ENCODE peak calls at places on chromosomes 13 and 19, in eight cellular contexts. U is CD8-positive, alpha-beta memory T cell; O is A549; Q is heart left ventricle; F is transverse colon; A is mesendoderm; C is thyroid gland; X is IMR-90. D is an unnamed sample. For H3K4me1, the result is how much of the 10 kb centered on the place peaks cover.

GRCh38 chr13:98509271-98510155 is 67.4 kb downstream of the STK24 start:
- DNase-seq in O (peak), X (peak), C (peak), F (peak), Q (no peak), A (peak), U (no peak), D (peak)

GRCh38 chr13:30792257-30793000 is 57.1 kb downstream of the ALOX5AP start:
- DNase-seq in Q (peak), A (peak), O (peak), C (peak), U (no peak), F (peak), X (peak), D (peak)

GRCh38 chr19:16587031-16588023 is 15.1 kb upstream of the SLC35E1 start:
- DNase-seq in F (peak), X (peak), A (peak), C (peak), U (peak), O (no peak), Q (no peak), D (peak)

GRCh38 chr19:3694361-3695123 is 5.7 kb downstream of the PIP5K1C start:
- DNase-seq in X (no peak), A (no peak), Q (no peak), F (no peak), U (no peak), C (no peak), O (no peak), D (no peak)

GRCh38 chr19:38514812-38515633 is 81.5 kb downstream of the RYR1 start:
- DNase-seq in Q (peak), O (peak), A (peak), X (peak), U (peak), C (peak), F (peak), D (peak)

GRCh38 chr19:388691-389090 is 20.3 kb downstream of the C2CD4C start:
- DNase-seq in O (no peak), Q (no peak), X (no peak), F (no peak), C (no peak), A (no peak), U (no peak), D (no peak)

GRCh38 chr19:50167314-50167721 is 4.2 kb upstream of the IZUMO2 start:
- DNase-seq in C (peak), A (no peak), X (no peak), O (no peak), F (peak), U (no peak), Q (no peak), D (peak)

GRCh38 chr19:6754136-6754535 is 13.1 kb downstream of the SH2D3A start:
- DNase-seq in X (no peak), U (no peak), C (no peak), O (no peak), Q (no peak), F (no peak), A (no peak), D (peak)

GRCh38 chr13:107209811-107210210 is 641.9 kb upstream of the ARGLU1 start:
- DNase-seq in F (no peak), A (no peak), U (no peak), C (no peak), Q (no peak), X (peak), O (no peak), D (no peak)

GRCh38 chr19:10104665-10105221 is 1.4 kb upstream of the PPAN start:
- DNase-seq in Q (no peak), C (no peak), O (no peak), F (peak), A (no peak), X (no peak), U (peak), D (no peak)

GRCh38 chr19:16216744-16217670 is 19.3 kb downstream of the AP1M1 start:
- DNase-seq in A (no peak), C (peak), Q (no peak), F (no peak), X (no peak), O (no peak), U (peak), D (no peak)

GRCh38 chr19:41617941-41618730 is 8.7 kb downstream of the CEACAM4 start:
- DNase-seq in A (no peak), F (no peak), U (no peak), Q (no peak), X (no peak), O (no peak), C (no peak), D (no peak)

GRCh38 chr19:40571831-40572495 is 4.7 kb upstream of the SHKBP1 start:
- DNase-seq in X (no peak), U (no peak), A (no peak), C (no peak), O (no peak), Q (peak), F (no peak), D (no peak)

GRCh38 chr13:40207110-40207478 is 459.3 kb downstream of the FOXO1 start:
- DNase-seq in U (no peak), A (no peak), F (no peak), Q (no peak), C (no peak), O (no peak), X (no peak), D (no peak)

GRCh38 chr19:45187421-45188100 is 9.0 kb downstream of the BLOC1S3 start:
- DNase-seq in O (no peak), X (no peak), C (peak), U (peak), Q (peak), F (no peak), A (peak), D (no peak)

GRCh38 chr13:20114066-20114465 is 46.8 kb downstream of the GJA3 start:
- DNase-seq in C (no peak), O (no peak), X (no peak), U (no peak), F (no peak), Q (no peak), A (no peak), D (no peak)

GRCh38 chr13:55361141-55361540 is 1779.6 kb upstream of the PRR20A start:
- DNase-seq in Q (no peak), X (no peak), U (no peak), A (no peak), F (no peak), O (no peak), C (no peak), D (no peak)

GRCh38 chr13:38819596-38819995 is 132.7 kb downstream of the FREM2 start:
- DNase-seq in U (no peak), F (no peak), X (no peak), O (no peak), A (no peak), C (no peak), Q (no peak), D (no peak)

DNA sequence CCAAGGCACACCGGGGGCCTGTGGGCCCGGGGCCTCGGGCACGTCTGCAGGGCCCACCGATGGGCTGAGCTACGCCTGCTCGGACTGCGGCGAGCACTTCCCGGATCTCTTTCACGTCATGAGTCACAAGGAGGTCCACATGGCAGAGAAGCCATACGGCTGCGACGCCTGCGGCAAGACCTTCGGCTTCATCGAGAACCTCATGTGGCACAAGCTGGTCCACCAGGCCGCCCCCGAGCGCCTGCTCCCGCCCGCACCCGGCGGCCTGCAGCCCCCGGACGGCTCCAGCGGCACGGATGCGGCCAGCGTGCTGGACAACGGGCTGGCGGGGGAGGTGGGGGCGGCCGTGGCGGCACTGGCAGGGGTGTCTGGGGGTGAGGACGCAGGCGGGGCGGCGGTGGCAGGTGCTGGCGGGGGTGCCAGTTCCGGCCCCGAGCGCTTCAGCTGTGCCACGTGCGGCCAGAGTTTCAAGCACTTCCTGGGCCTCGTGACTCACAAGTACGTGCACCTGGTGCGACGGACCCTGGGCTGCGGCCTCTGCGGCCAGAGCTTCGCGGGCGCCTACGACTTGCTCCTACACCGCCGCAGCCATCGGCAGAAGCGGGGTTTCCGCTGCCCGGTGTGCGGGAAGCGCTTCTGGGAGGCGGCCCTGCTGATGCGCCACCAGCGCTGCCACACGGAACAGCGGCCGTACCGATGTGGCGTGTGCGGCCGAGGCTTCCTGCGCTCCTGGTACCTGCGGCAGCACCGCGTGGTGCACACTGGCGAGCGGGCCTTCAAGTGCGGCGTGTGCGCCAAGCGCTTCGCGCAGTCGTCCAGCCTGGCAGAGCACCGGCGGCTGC is 8.6 kb downstream of the ZNF784 start:
- DNase-seq in O (no peak), U (no peak), C (no peak), Q (peak), X (no peak), F (no peak), A (no peak), D (no peak)
- H3K4me1 ChIP-seq in O (under half), U (under half), C (under half), Q (under half), X (under half), F (under half), A (under half), D (under half)

GRCh38 chr13:28624707-28625432 is 34.1 kb upstream of the POMP start:
- DNase-seq in F (no peak), Q (no peak), C (no peak), O (no peak), U (no peak), X (no peak), A (peak), D (no peak)
- H3K4me1 ChIP-seq in F (under half), Q (under half), C (under half), O (under half), U (under half), X (under half), A (under half), D (under half)

GRCh38 chr13:51588406-51588949 is 4.2 kb downstream of the WDFY2 start:
- DNase-seq in C (peak), A (no peak), U (no peak), O (no peak), Q (no peak), F (no peak), X (no peak), D (no peak)

GRCh38 chr13:51587372-51587771 is 3.1 kb downstream of the WDFY2 start:
- DNase-seq in A (no peak), Q (no peak), C (no peak), F (no peak), X (no peak), U (no peak), O (no peak), D (no peak)

GRCh38 chr13:51590966-51591627 is 6.8 kb downstream of the WDFY2 start:
- DNase-seq in U (no peak), A (peak), O (peak), Q (no peak), C (peak), X (peak), F (no peak), D (no peak)

GRCh38 chr13:51590231-51590630 is 6.0 kb downstream of the WDFY2 start:
- DNase-seq in Q (no peak), X (no peak), O (no peak), C (no peak), F (no peak), A (no peak), U (no peak), D (no peak)

DNA sequence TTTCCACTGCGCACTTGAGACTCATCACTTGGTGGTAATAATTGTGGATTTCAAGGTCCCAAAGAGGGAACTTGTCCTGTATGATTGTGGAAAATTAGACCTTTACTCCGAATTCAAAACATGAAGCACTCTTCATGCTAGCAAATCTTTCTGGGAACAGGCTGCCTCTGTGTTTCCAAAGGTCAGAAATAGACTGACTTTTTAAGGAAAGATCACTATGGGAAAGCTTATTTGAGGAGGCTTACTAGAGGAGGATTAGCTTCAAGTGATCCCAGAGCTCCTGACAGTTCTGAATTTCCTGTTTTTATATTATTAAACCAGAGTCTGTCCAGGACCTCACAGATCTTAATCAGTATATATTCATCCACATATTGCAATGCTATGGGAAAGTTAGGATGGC is 5.5 kb downstream of the WDFY2 start:
- DNase-seq in X (no peak), F (no peak), C (no peak), Q (no peak), O (no peak), U (no peak), A (no peak), D (no peak)
- H3K4me1 ChIP-seq in X (under half), F (under half), C (under half), Q (under half), O (half or more), U (under half), A (under half), D (under half)

DNA sequence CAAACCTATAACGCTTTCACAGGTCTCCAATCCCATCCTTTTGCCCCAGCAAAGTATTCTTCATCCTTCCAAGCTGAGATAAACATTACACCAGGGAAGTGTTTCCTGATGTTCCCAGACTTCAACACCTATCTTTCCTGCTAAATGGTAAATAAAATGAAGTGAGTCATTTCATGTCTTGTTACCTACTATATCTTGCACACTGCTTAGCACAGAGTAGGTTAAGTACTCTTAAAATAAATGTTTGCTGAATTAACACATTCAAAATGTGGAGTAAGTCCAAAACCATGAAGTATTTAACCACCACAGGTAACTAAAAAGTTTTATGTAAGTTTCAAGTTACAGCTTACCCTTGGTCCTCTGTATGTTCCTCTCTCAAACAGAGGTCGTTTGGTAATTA is 3.4 kb downstream of the RBM26 start:
- DNase-seq in F (no peak), C (no peak), U (no peak), A (no peak), O (no peak), X (no peak), Q (no peak), D (no peak)
- H3K4me1 ChIP-seq in F (half or more), C (under half), U (half or more), A (under half), O (under half), X (under half), Q (half or more), D (under half)

DNA sequence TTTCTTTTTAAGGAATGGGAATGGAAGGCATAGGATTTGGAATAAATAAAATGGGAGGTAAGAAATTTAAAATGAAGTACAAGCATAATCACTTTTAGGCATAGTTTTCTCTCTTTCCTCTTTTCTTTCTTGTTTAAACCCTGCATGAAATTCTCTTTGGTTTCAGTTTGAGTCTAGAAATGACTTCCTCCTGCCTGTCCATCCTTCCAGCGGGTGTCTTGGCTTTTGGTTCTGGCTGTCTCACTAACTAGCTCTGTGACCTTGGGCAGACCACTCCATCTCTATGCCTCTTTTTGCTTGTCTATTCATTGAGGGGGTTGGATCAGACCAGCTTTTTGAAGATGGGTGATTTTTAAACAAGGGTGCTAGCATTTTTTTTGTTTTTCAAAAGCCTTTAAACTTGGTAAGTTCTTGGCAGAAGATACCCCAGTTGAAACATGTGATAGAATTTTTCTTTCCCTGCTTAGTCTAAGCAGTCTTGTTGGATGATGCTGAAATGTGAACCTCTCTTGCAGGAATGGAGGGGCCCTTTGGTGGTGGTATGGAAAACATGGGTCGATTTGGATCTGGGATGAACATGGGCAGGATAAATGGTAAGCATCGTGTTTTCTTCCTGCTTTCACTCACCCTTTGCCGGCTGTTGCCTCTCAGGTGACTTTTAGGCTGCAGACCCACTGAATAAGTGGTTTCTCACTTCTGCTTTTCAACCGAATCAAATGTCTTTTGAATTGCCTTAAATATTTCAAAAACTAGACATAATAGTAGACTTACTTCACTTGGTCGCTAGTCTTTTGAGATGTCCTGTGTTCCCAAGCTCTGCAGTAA is 28.6 kb downstream of the PRAM1 start:
- DNase-seq in Q (no peak), F (no peak), C (no peak), X (no peak), A (no peak), O (no peak), U (no peak), D (no peak)
- H3K4me1 ChIP-seq in Q (under half), F (under half), C (under half), X (under half), A (under half), O (under half), U (under half), D (under half)

GRCh38 chr19:46622118-46622446 is 2.8 kb downstream of the PTGIR start:
- DNase-seq in A (no peak), Q (no peak), X (no peak), U (no peak), C (no peak), O (no peak), F (no peak), D (no peak)

GRCh38 chr19:46618670-46619231 is 6.1 kb downstream of the PTGIR start:
- DNase-seq in C (no peak), A (no peak), X (peak), F (no peak), U (no peak), O (no peak), Q (peak), D (no peak)

GRCh38 chr19:46621191-46622117 is 3.4 kb downstream of the PTGIR start:
- DNase-seq in O (no peak), U (no peak), Q (peak), C (no peak), A (no peak), X (peak), F (no peak), D (no peak)

GRCh38 chr19:46620267-46620666 is 4.6 kb downstream of the PTGIR start:
- DNase-seq in U (no peak), O (no peak), C (no peak), X (no peak), Q (no peak), A (no peak), F (no peak), D (no peak)

DNA sequence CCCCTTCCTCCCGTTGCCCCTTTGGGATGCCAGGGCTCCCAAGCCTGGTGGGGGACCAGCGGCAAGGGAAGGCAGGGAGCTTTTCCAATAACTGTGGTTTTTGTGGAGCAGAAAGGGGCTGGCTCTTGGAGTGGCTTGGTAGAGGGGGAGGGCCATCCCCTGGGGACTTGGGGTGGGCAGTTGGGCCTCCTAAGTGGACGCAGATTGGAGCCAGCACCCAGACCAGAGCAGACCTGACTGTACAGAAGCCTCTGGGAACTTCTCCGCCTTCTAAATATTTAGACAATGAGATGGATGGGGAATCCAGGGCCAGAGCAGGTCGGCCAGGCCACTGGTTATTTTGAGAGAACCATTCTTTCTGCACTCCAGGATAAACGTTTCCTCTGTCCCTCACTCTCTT is 4.2 kb downstream of the PTGIR start:
- DNase-seq in Q (peak), A (no peak), U (no peak), C (no peak), F (no peak), O (no peak), X (peak), D (no peak)
- H3K4me1 ChIP-seq in Q (half or more), A (under half), U (half or more), C (under half), F (under half), O (under half), X (under half), D (under half)

GRCh38 chr13:45255253-45255987 is 54.6 kb upstream of the KCTD4 start:
- DNase-seq in Q (no peak), A (no peak), X (no peak), F (no peak), O (no peak), C (no peak), U (no peak), D (no peak)
- H3K4me1 ChIP-seq in Q (under half), A (under half), X (under half), F (under half), O (half or more), C (under half), U (under half), D (under half)

GRCh38 chr13:101627556-101627943 is 175.1 kb downstream of the ITGBL1 start:
- DNase-seq in O (peak), C (no peak), X (peak), U (no peak), A (no peak), F (no peak), Q (no peak), D (no peak)
- H3K4me1 ChIP-seq in O (under half), C (under half), X (under half), U (under half), A (under half), F (under half), Q (under half), D (under half)

DNA sequence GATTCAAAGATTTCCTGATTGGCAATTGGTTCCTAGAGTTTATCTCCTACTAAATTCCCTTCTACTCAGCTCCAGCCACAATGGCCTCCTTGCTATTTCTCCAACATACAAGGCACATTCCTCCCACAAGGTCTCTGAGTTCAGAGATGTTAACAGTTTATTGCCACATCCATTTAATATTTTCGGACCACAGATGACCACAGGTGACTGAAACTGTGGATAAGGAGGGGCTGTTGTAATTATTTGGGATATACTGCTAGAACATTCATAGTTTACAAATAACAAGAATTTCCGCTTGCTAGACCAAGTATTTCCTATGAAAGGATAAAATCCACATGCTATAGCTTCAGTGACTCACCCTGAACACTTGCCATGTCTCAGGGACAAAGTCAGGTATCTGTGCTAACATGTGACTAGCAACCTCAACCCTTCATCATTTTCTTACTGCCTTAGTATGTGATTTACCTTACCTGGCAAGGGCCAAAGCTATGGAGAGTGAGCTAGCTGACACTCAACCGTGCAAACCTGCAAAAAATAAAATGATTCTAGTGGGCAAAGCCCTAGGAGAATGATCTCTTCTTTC is 117.7 kb downstream of the TBC1D4 start:
- DNase-seq in C (no peak), F (no peak), O (no peak), X (peak), A (peak), U (no peak), Q (no peak), D (no peak)
- H3K4me1 ChIP-seq in C (under half), F (under half), O (under half), X (under half), A (under half), U (under half), Q (under half), D (under half)